ENCODE peak calls at places on chromosomes 12 and 14, in eight cellular contexts. L, Z, F, A, D, X, K and B are unnamed samples.

GRCh38 chr12:109915171-109916040 is 15.3 kb downstream of the TCHP start:
- DNase-seq in L (peak; percentile 82), Z (no peak), F (no peak), A (no peak), D (no peak), X (no peak), K (no peak), B (no peak)

GRCh38 chr12:52628841-52629240 is 10.5 kb upstream of the KRT73 start:
- DNase-seq in L (no peak), Z (no peak), F (no peak), A (no peak), D (no peak), X (no peak), K (no peak), B (no peak)

GRCh38 chr14:78455896-78456435 is 285.8 kb downstream of the NRXN3 start:
- DNase-seq in L (no peak), Z (no peak), F (no peak), A (no peak), D (no peak), X (peak; percentile 13), K (no peak), B (no peak)

GRCh38 chr12:98741229-98741614 is 96.1 kb downstream of the APAF1 start:
- DNase-seq in L (no peak), Z (no peak), F (no peak), A (no peak), D (no peak), X (no peak), K (no peak), B (no peak)

GRCh38 chr12:88111074-88111652 is 30.7 kb downstream of the CEP290 start:
- DNase-seq in L (peak; percentile 81), Z (peak; percentile 26), F (peak; percentile 60), A (no peak), D (no peak), X (peak; percentile 46), K (peak; percentile 44), B (no peak)

GRCh38 chr12:24901975-24902461 is 46.9 kb downstream of the BCAT1 start:
- DNase-seq in L (no peak), Z (peak; percentile 47), F (no peak), A (peak; percentile 53), D (no peak), X (peak; percentile 48), K (no peak), B (no peak)

GRCh38 chr14:64507376-64508156 is 3.0 kb downstream of the ZBTB1 start:
- DNase-seq in L (no peak), Z (peak; percentile 48), F (peak; percentile 52), A (no peak), D (no peak), X (no peak), K (no peak), B (no peak)

GRCh38 chr14:96638041-96638855 is 136.1 kb downstream of the PAPOLA start:
- DNase-seq in L (no peak), Z (no peak), F (no peak), A (no peak), D (no peak), X (no peak), K (no peak), B (no peak)

GRCh38 chr12:27906658-27907473 is 65.7 kb downstream of the PTHLH start:
- DNase-seq in L (no peak), Z (no peak), F (peak; percentile 78), A (no peak), D (no peak), X (no peak), K (no peak), B (no peak)

GRCh38 chr12:6547987-6548386 is 7.9 kb downstream of the IFFO1 start:
- DNase-seq in L (no peak), Z (peak; percentile 88), F (peak; percentile 81), A (no peak), D (peak; percentile 57), X (no peak), K (no peak), B (no peak)

GRCh38 chr12:59181378-59181777 is 261.1 kb upstream of the LRIG3 start:
- DNase-seq in L (no peak), Z (no peak), F (no peak), A (no peak), D (no peak), X (no peak), K (no peak), B (no peak)

GRCh38 chr14:104794641-104795467 is 694 bp downstream of the AKT1 start:
- DNase-seq in L (peak; percentile 47), Z (peak; percentile 14), F (peak; percentile 36), A (no peak), D (no peak), X (no peak), K (no peak), B (peak; percentile 50)

GRCh38 chr12:106106892-106107291 is 31.9 kb downstream of the NUAK1 start:
- DNase-seq in L (peak; percentile 70), Z (peak; percentile 58), F (peak; percentile 94), A (peak; percentile 17), D (no peak), X (no peak), K (no peak), B (no peak)

GRCh38 chr12:4118601-4119156 is 154.9 kb upstream of the CCND2 start:
- DNase-seq in L (no peak), Z (no peak), F (no peak), A (no peak), D (no peak), X (no peak), K (no peak), B (no peak)

GRCh38 chr12:42759622-42760273 is 170.2 kb upstream of the PRICKLE1 start:
- DNase-seq in L (peak; percentile 65), Z (peak; percentile 63), F (peak; percentile 55), A (no peak), D (peak; percentile 73), X (no peak), K (no peak), B (peak; percentile 35)

GRCh38 chr12:56718636-56719035 is 6.5 kb downstream of the NACA start:
- DNase-seq in L (no peak), Z (no peak), F (no peak), A (no peak), D (no peak), X (no peak), K (no peak), B (no peak)

GRCh38 chr12:24888813-24889212 is 60.1 kb downstream of the BCAT1 start:
- DNase-seq in L (no peak), Z (no peak), F (no peak), A (no peak), D (no peak), X (no peak), K (no peak), B (no peak)

GRCh38 chr12:30882706-30883105 is 43.8 kb upstream of the TSPAN11 start:
- DNase-seq in L (no peak), Z (no peak), F (no peak), A (no peak), D (no peak), X (peak; percentile 2), K (no peak), B (no peak)

GRCh38 chr12:103326190-103326589 is 169.6 kb downstream of the C12orf42 start:
- DNase-seq in L (peak; percentile 36), Z (no peak), F (no peak), A (no peak), D (no peak), X (no peak), K (no peak), B (no peak)

GRCh38 chr14:104797112-104798044 is 1.8 kb upstream of the AKT1 start:
- DNase-seq in L (peak; percentile 72), Z (no peak), F (peak; percentile 42), A (no peak), D (peak; percentile 72), X (no peak), K (no peak), B (peak; percentile 65)

GRCh38 chr14:59275668-59276067 is 87.2 kb downstream of the DAAM1 start:
- DNase-seq in L (no peak), Z (peak; percentile 93), F (peak; percentile 82), A (no peak), D (no peak), X (peak; percentile 33), K (no peak), B (no peak)

GRCh38 chr14:37018571-37019240 is 153.7 kb downstream of the SLC25A21 start:
- DNase-seq in L (no peak), Z (no peak), F (no peak), A (no peak), D (no peak), X (no peak), K (no peak), B (no peak)

GRCh38 chr14:90632451-90632850 is 183.8 kb downstream of the TTC7B start:
- DNase-seq in L (no peak), Z (peak; percentile 67), F (peak; percentile 48), A (no peak), D (no peak), X (no peak), K (no peak), B (no peak)